ENCODE peak calls at places on chromosomes 12 and 14, in eight cellular contexts. Z, R, H, W, I, A, O and V are unnamed samples.

GRCh38 chr12:71045781-71046180 is 112.0 kb downstream of the TSPAN8 start:
- DNase-seq in Z (peak; percentile 94), R (no peak), H (no peak), W (no peak), I (no peak), A (no peak), O (no peak), V (no peak)

GRCh38 chr12:67698711-67699603 is 50.4 kb downstream of the DYRK2 start:
- DNase-seq in Z (no peak), R (no peak), H (peak; percentile 63), W (no peak), I (peak; percentile 65), A (peak; percentile 80), O (no peak), V (no peak)

GRCh38 chr12:90390947-90391346 is 564.0 kb downstream of the CCER1 start:
- DNase-seq in Z (no peak), R (no peak), H (no peak), W (no peak), I (no peak), A (no peak), O (no peak), V (no peak)

GRCh38 chr14:58426819-58427288 is 477 bp downstream of the TIMM9 start:
- DNase-seq in Z (no peak), R (peak; percentile 83), H (peak; percentile 35), W (no peak), I (no peak), A (peak; percentile 80), O (peak; percentile 58), V (peak; percentile 45)

GRCh38 chr12:116906285-116906684 is 4.5 kb upstream of the FBXW8 start:
- DNase-seq in Z (no peak), R (no peak), H (no peak), W (no peak), I (no peak), A (no peak), O (no peak), V (no peak)

GRCh38 chr12:56634242-56634836 is 4.2 kb upstream of the BAZ2A start:
- DNase-seq in Z (no peak), R (no peak), H (peak; percentile 18), W (no peak), I (peak; percentile 33), A (peak; percentile 41), O (no peak), V (peak; percentile 73)

GRCh38 chr14:61284001-61284400 is 2.9 kb upstream of the TMEM30B start:
- DNase-seq in Z (no peak), R (no peak), H (no peak), W (no peak), I (no peak), A (no peak), O (no peak), V (no peak)

GRCh38 chr12:88993655-88994054 is 358.6 kb downstream of the DUSP6 start:
- DNase-seq in Z (no peak), R (no peak), H (no peak), W (no peak), I (no peak), A (no peak), O (peak; percentile 54), V (peak; percentile 9)

GRCh38 chr14:105914738-105915385 is 388.5 kb downstream of the TMEM121 start:
- DNase-seq in Z (no peak), R (peak; percentile 43), H (no peak), W (no peak), I (no peak), A (no peak), O (no peak), V (no peak)

GRCh38 chr14:75081835-75082234 is 12.4 kb downstream of the ZC2HC1C start:
- DNase-seq in Z (no peak), R (no peak), H (no peak), W (no peak), I (no peak), A (no peak), O (no peak), V (no peak)

GRCh38 chr12:2640709-2641108 is 154.1 kb upstream of the FKBP4 start:
- DNase-seq in Z (peak; percentile 66), R (no peak), H (no peak), W (no peak), I (no peak), A (no peak), O (no peak), V (peak; percentile 41)

GRCh38 chr12:6336079-6336858 is 5.6 kb downstream of the TNFRSF1A start:
- DNase-seq in Z (peak; percentile 94), R (peak; percentile 96), H (peak; percentile 43), W (peak; percentile 74), I (no peak), A (no peak), O (no peak), V (peak; percentile 95)

GRCh38 chr14:68548194-68549056 is 244.4 kb downstream of the ZFP36L1 start:
- DNase-seq in Z (peak; percentile 3), R (peak; percentile 93), H (no peak), W (no peak), I (no peak), A (no peak), O (peak; percentile 46), V (no peak)

GRCh38 chr12:12441891-12442461 is 85.1 kb downstream of the BORCS5 start:
- DNase-seq in Z (no peak), R (no peak), H (peak; percentile 19), W (no peak), I (no peak), A (peak; percentile 33), O (no peak), V (peak; percentile 52)

GRCh38 chr12:2205961-2206360 is 153.2 kb downstream of the CACNA1C start:
- DNase-seq in Z (no peak), R (no peak), H (no peak), W (no peak), I (no peak), A (no peak), O (no peak), V (no peak)

GRCh38 chr14:88166616-88167015 is 156.5 kb downstream of the KCNK10 start:
- DNase-seq in Z (no peak), R (no peak), H (no peak), W (no peak), I (no peak), A (no peak), O (no peak), V (no peak)

GRCh38 chr12:70543444-70543843 is 93.8 kb downstream of the PTPRB start:
- DNase-seq in Z (peak; percentile 77), R (no peak), H (no peak), W (no peak), I (no peak), A (no peak), O (no peak), V (no peak)

GRCh38 chr14:92690171-92691011 is 58.0 kb downstream of the LGMN start:
- DNase-seq in Z (no peak), R (no peak), H (no peak), W (no peak), I (no peak), A (no peak), O (peak; percentile 63), V (no peak)

GRCh38 chr12:78406776-78407335 is 457.7 kb upstream of the SYT1 start:
- DNase-seq in Z (no peak), R (no peak), H (no peak), W (no peak), I (no peak), A (peak; percentile 6), O (no peak), V (no peak)

GRCh38 chr12:30989754-30990153 is 63.2 kb downstream of the TSPAN11 start:
- DNase-seq in Z (no peak), R (no peak), H (no peak), W (no peak), I (no peak), A (peak; percentile 24), O (peak; percentile 63), V (peak; percentile 26)

GRCh38 chr12:103442822-103443221 is 52.9 kb downstream of the C12orf42 start:
- DNase-seq in Z (no peak), R (no peak), H (no peak), W (no peak), I (peak; percentile 24), A (peak; percentile 31), O (no peak), V (no peak)

GRCh38 chr14:60768602-60769001 is 34.0 kb downstream of the MNAT1 start:
- DNase-seq in Z (no peak), R (no peak), H (no peak), W (no peak), I (no peak), A (no peak), O (no peak), V (no peak)

GRCh38 chr14:21987937-21988336 is 314.3 kb upstream of the OR4E1 start:
- DNase-seq in Z (no peak), R (no peak), H (no peak), W (no peak), I (no peak), A (no peak), O (no peak), V (peak; percentile 30)

GRCh38 chr14:56004323-56004722 is 113.9 kb upstream of the PELI2 start:
- DNase-seq in Z (no peak), R (no peak), H (no peak), W (no peak), I (no peak), A (no peak), O (no peak), V (no peak)

GRCh38 chr14:32329146-32329545 is at the start of gene AKAP6:
- DNase-seq in Z (no peak), R (no peak), H (no peak), W (no peak), I (no peak), A (no peak), O (no peak), V (no peak)

GRCh38 chr12:74370608-74371216 is 166.9 kb upstream of the ATXN7L3B start:
- DNase-seq in Z (no peak), R (no peak), H (no peak), W (no peak), I (no peak), A (no peak), O (no peak), V (no peak)

GRCh38 chr12:95147836-95148235 is 69.4 kb downstream of the FGD6 start:
- DNase-seq in Z (no peak), R (no peak), H (no peak), W (no peak), I (no peak), A (no peak), O (no peak), V (no peak)

GRCh38 chr14:78399316-78399889 is 229.2 kb downstream of the NRXN3 start:
- DNase-seq in Z (no peak), R (no peak), H (no peak), W (no peak), I (no peak), A (no peak), O (no peak), V (peak; percentile 7)